ENCODE peak calls at places on chromosomes 12 and 14, in six cellular contexts. One of them, this sample, is unnamed.

GRCh38 chr12:22299294-22299912 is 35.1 kb downstream of the ST8SIA1 start:
- DNase-seq in lower leg skin: no peak
- DNase-seq in GM12865: no peak
- DNase-seq in uterus: no peak
- DNase-seq in neural progenitor cell: peak
- DNase-seq in fibroblast of the aortic adventitia: no peak
- DNase-seq in this sample: no peak

GRCh38 chr12:104376650-104377506 is 73.3 kb downstream of the EID3 start:
- DNase-seq in neural progenitor cell: peak
- DNase-seq in fibroblast of the aortic adventitia: no peak
- DNase-seq in lower leg skin: no peak
- DNase-seq in GM12865: no peak
- DNase-seq in uterus: no peak
- DNase-seq in this sample: no peak

GRCh38 chr12:111180830-111181726 is 187.8 kb downstream of the PHETA1 start:
- DNase-seq in GM12865: no peak
- DNase-seq in neural progenitor cell: no peak
- DNase-seq in uterus: peak
- DNase-seq in lower leg skin: peak
- DNase-seq in fibroblast of the aortic adventitia: peak
- DNase-seq in this sample: no peak

GRCh38 chr14:70168401-70168800 is 20.4 kb downstream of the SLC8A3 start:
- DNase-seq in fibroblast of the aortic adventitia: no peak
- DNase-seq in neural progenitor cell: no peak
- DNase-seq in uterus: no peak
- DNase-seq in lower leg skin: no peak
- DNase-seq in GM12865: no peak
- DNase-seq in this sample: no peak

GRCh38 chr14:97107070-97107469 is 309.9 kb downstream of the VRK1 start:
- DNase-seq in lower leg skin: no peak
- DNase-seq in uterus: no peak
- DNase-seq in fibroblast of the aortic adventitia: no peak
- DNase-seq in neural progenitor cell: no peak
- DNase-seq in GM12865: no peak
- DNase-seq in this sample: no peak

GRCh38 chr14:75702107-75702506 is 41.1 kb downstream of the TTLL5 start:
- DNase-seq in lower leg skin: no peak
- DNase-seq in GM12865: no peak
- DNase-seq in uterus: no peak
- DNase-seq in neural progenitor cell: no peak
- DNase-seq in fibroblast of the aortic adventitia: peak
- DNase-seq in this sample: no peak

GRCh38 chr14:104633276-104633861 is 28.8 kb upstream of the TMEM179 start:
- DNase-seq in lower leg skin: no peak
- DNase-seq in GM12865: no peak
- DNase-seq in neural progenitor cell: no peak
- DNase-seq in uterus: no peak
- DNase-seq in fibroblast of the aortic adventitia: no peak
- DNase-seq in this sample: no peak

GRCh38 chr14:99699071-99699760 is 15.1 kb downstream of the CYP46A1 start:
- DNase-seq in fibroblast of the aortic adventitia: no peak
- DNase-seq in lower leg skin: no peak
- DNase-seq in GM12865: no peak
- DNase-seq in uterus: no peak
- DNase-seq in neural progenitor cell: no peak
- DNase-seq in this sample: no peak

GRCh38 chr14:33737446-33737845 is 213.4 kb downstream of the EGLN3 start:
- DNase-seq in neural progenitor cell: no peak
- DNase-seq in lower leg skin: no peak
- DNase-seq in uterus: no peak
- DNase-seq in GM12865: no peak
- DNase-seq in fibroblast of the aortic adventitia: peak
- DNase-seq in this sample: no peak

GRCh38 chr12:530308-530707 is 70.6 kb downstream of the B4GALNT3 start:
- DNase-seq in uterus: no peak
- DNase-seq in lower leg skin: no peak
- DNase-seq in GM12865: no peak
- DNase-seq in neural progenitor cell: no peak
- DNase-seq in fibroblast of the aortic adventitia: no peak
- DNase-seq in this sample: no peak

GRCh38 chr12:33486058-33486457 is 46.4 kb upstream of the SYT10 start:
- DNase-seq in fibroblast of the aortic adventitia: no peak
- DNase-seq in lower leg skin: no peak
- DNase-seq in uterus: no peak
- DNase-seq in GM12865: no peak
- DNase-seq in neural progenitor cell: no peak
- DNase-seq in this sample: no peak

GRCh38 chr14:97218713-97219355 is 421.7 kb downstream of the VRK1 start:
- DNase-seq in neural progenitor cell: peak
- DNase-seq in GM12865: no peak
- DNase-seq in uterus: no peak
- DNase-seq in lower leg skin: no peak
- DNase-seq in fibroblast of the aortic adventitia: no peak
- DNase-seq in this sample: no peak

GRCh38 chr12:68259318-68259940 is 6.0 kb upstream of the IL22 start:
- DNase-seq in uterus: no peak
- DNase-seq in fibroblast of the aortic adventitia: peak
- DNase-seq in neural progenitor cell: no peak
- DNase-seq in GM12865: peak
- DNase-seq in lower leg skin: no peak
- DNase-seq in this sample: no peak

GRCh38 chr12:116331876-116332275 is 54.4 kb upstream of the MED13L start:
- DNase-seq in uterus: no peak
- DNase-seq in neural progenitor cell: no peak
- DNase-seq in GM12865: no peak
- DNase-seq in lower leg skin: no peak
- DNase-seq in fibroblast of the aortic adventitia: no peak
- DNase-seq in this sample: no peak

GRCh38 chr12:880656-881055 is 68.8 kb downstream of the RAD52 start:
- DNase-seq in lower leg skin: no peak
- DNase-seq in GM12865: no peak
- DNase-seq in fibroblast of the aortic adventitia: no peak
- DNase-seq in uterus: no peak
- DNase-seq in neural progenitor cell: no peak
- DNase-seq in this sample: no peak

GRCh38 chr12:15963271-15963670 is 52.1 kb downstream of the DERA start:
- DNase-seq in neural progenitor cell: no peak
- DNase-seq in fibroblast of the aortic adventitia: peak
- DNase-seq in lower leg skin: no peak
- DNase-seq in uterus: no peak
- DNase-seq in GM12865: no peak
- DNase-seq in this sample: no peak

GRCh38 chr14:54488646-54489317 is at the start of gene GMFB:
- DNase-seq in GM12865: peak
- DNase-seq in lower leg skin: peak
- DNase-seq in uterus: peak
- DNase-seq in neural progenitor cell: peak
- DNase-seq in fibroblast of the aortic adventitia: peak
- DNase-seq in this sample: peak
- H3K4me3 ChIP-seq in GM12865: peak
- H3K4me3 ChIP-seq in lower leg skin: peak
- H3K4me3 ChIP-seq in uterus: peak
- H3K4me3 ChIP-seq in neural progenitor cell: peak
- H3K4me3 ChIP-seq in fibroblast of the aortic adventitia: peak
- H3K4me3 ChIP-seq in this sample: peak

GRCh38 chr12:46470039-46470627 is 97.6 kb upstream of the SLC38A2 start:
- DNase-seq in neural progenitor cell: no peak
- DNase-seq in lower leg skin: no peak
- DNase-seq in uterus: no peak
- DNase-seq in GM12865: peak
- DNase-seq in fibroblast of the aortic adventitia: no peak
- DNase-seq in this sample: no peak
- H3K4me3 ChIP-seq in neural progenitor cell: no peak
- H3K4me3 ChIP-seq in lower leg skin: no peak
- H3K4me3 ChIP-seq in uterus: no peak
- H3K4me3 ChIP-seq in GM12865: no peak
- H3K4me3 ChIP-seq in fibroblast of the aortic adventitia: no peak
- H3K4me3 ChIP-seq in this sample: no peak

GRCh38 chr12:6363330-6364036 is 11.9 kb downstream of the SCNN1A start:
- DNase-seq in lower leg skin: peak
- DNase-seq in GM12865: peak
- DNase-seq in uterus: peak
- DNase-seq in neural progenitor cell: peak
- DNase-seq in fibroblast of the aortic adventitia: no peak
- DNase-seq in this sample: peak

GRCh38 chr12:6362383-6362782 is 13.0 kb downstream of the SCNN1A start:
- DNase-seq in fibroblast of the aortic adventitia: no peak
- DNase-seq in neural progenitor cell: no peak
- DNase-seq in uterus: no peak
- DNase-seq in GM12865: no peak
- DNase-seq in lower leg skin: no peak
- DNase-seq in this sample: no peak

GRCh38 chr12:6364037-6364360 is 11.4 kb downstream of the SCNN1A start:
- DNase-seq in uterus: no peak
- DNase-seq in lower leg skin: peak
- DNase-seq in fibroblast of the aortic adventitia: no peak
- DNase-seq in GM12865: no peak
- DNase-seq in neural progenitor cell: no peak
- DNase-seq in this sample: no peak

GRCh38 chr12:6361834-6362233 is 13.5 kb downstream of the SCNN1A start:
- DNase-seq in lower leg skin: peak
- DNase-seq in GM12865: no peak
- DNase-seq in fibroblast of the aortic adventitia: no peak
- DNase-seq in uterus: peak
- DNase-seq in neural progenitor cell: no peak
- DNase-seq in this sample: no peak

DNA sequence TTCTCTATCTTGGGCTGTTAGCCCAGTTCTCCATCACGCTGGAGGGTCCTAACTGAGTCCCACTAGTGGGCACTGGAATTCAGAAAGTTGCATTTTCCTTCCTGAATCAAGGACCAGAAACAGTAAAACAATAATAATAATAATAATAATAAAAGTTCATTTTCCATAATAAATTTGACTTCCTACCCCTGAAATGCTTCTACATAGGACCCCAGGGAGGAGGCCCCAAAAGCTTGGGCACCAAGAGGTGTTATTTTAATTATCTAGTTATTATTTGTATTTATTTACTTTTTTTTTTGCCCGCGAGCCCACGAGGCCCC is 12.4 kb downstream of the SCNN1A start:
- DNase-seq in GM12865: no peak
- DNase-seq in lower leg skin: no peak
- DNase-seq in neural progenitor cell: no peak
- DNase-seq in uterus: no peak
- DNase-seq in fibroblast of the aortic adventitia: no peak
- DNase-seq in this sample: no peak
- H3K4me3 ChIP-seq in GM12865: peak
- H3K4me3 ChIP-seq in lower leg skin: no peak
- H3K4me3 ChIP-seq in neural progenitor cell: peak
- H3K4me3 ChIP-seq in uterus: peak
- H3K4me3 ChIP-seq in fibroblast of the aortic adventitia: no peak
- H3K4me3 ChIP-seq in this sample: peak

GRCh38 chr12:109770104-109770860 is 56.7 kb downstream of the FAM222A start:
- DNase-seq in GM12865: no peak
- DNase-seq in uterus: no peak
- DNase-seq in neural progenitor cell: no peak
- DNase-seq in lower leg skin: no peak
- DNase-seq in fibroblast of the aortic adventitia: peak
- DNase-seq in this sample: no peak

GRCh38 chr12:109771746-109772621 is 58.4 kb downstream of the FAM222A start:
- DNase-seq in uterus: no peak
- DNase-seq in GM12865: no peak
- DNase-seq in lower leg skin: no peak
- DNase-seq in fibroblast of the aortic adventitia: no peak
- DNase-seq in neural progenitor cell: no peak
- DNase-seq in this sample: no peak

GRCh38 chr12:109773384-109774011 is 59.7 kb downstream of the TRPV4 start:
- DNase-seq in lower leg skin: no peak
- DNase-seq in GM12865: no peak
- DNase-seq in neural progenitor cell: no peak
- DNase-seq in uterus: no peak
- DNase-seq in fibroblast of the aortic adventitia: no peak
- DNase-seq in this sample: no peak

GRCh38 chr12:109770861-109771670 is 57.4 kb downstream of the FAM222A start:
- DNase-seq in GM12865: no peak
- DNase-seq in fibroblast of the aortic adventitia: no peak
- DNase-seq in uterus: no peak
- DNase-seq in lower leg skin: no peak
- DNase-seq in neural progenitor cell: no peak
- DNase-seq in this sample: no peak

GRCh38 chr12:109772622-109773321 is 59.1 kb downstream of the FAM222A start:
- DNase-seq in neural progenitor cell: no peak
- DNase-seq in GM12865: no peak
- DNase-seq in lower leg skin: no peak
- DNase-seq in fibroblast of the aortic adventitia: no peak
- DNase-seq in uterus: no peak
- DNase-seq in this sample: no peak
- H3K4me3 ChIP-seq in neural progenitor cell: no peak
- H3K4me3 ChIP-seq in GM12865: no peak
- H3K4me3 ChIP-seq in lower leg skin: no peak
- H3K4me3 ChIP-seq in fibroblast of the aortic adventitia: no peak
- H3K4me3 ChIP-seq in uterus: no peak
- H3K4me3 ChIP-seq in this sample: no peak

DNA sequence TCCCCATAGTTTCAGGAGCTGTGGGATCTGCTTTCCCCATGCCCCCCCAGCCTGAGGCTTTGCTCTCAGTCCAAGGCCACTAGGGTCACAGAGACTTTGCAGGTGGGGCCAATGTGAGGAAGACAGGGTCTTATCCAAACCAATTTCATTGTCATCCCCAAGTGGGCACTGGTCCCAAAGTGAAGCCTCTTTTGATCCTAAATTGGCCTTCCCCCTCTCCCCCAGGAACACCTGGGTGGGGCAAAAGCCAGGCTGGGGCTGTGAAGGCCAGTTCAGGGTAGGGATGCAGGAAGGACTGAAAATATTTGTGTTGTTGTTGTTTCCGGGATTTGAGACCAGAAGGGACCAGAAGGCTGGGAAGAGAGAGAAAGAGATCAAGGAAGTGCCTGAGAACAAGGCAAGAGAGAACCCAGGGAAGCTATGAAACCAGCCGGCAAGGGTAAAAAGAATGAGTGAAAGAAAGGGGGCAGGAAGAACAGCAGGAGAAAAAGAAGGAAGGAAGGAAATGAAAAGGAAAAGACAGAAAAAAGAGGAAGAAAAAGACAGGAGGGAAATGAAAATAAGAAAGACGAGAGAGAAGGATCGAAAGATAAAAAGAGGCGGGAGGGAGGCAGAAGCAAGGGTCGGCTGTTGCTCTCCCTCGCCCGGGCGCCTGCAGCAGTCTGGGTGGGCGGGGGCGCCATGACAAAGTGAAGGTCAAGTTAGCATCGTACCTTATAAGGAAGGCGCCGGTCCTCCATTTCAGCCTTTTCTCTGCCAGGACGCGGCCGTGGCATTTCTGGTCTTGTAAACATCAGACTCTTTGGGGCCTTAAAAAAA is 7.5 kb upstream of the HOXC11 start:
- DNase-seq in uterus: peak
- DNase-seq in lower leg skin: peak
- DNase-seq in neural progenitor cell: no peak
- DNase-seq in GM12865: no peak
- DNase-seq in fibroblast of the aortic adventitia: no peak
- DNase-seq in this sample: no peak
- H3K4me3 ChIP-seq in uterus: no peak
- H3K4me3 ChIP-seq in lower leg skin: no peak
- H3K4me3 ChIP-seq in neural progenitor cell: no peak
- H3K4me3 ChIP-seq in GM12865: no peak
- H3K4me3 ChIP-seq in fibroblast of the aortic adventitia: no peak
- H3K4me3 ChIP-seq in this sample: no peak

GRCh38 chr14:72389200-72389599 is 457.0 kb downstream of the RGS6 start:
- DNase-seq in lower leg skin: no peak
- DNase-seq in fibroblast of the aortic adventitia: no peak
- DNase-seq in uterus: no peak
- DNase-seq in neural progenitor cell: no peak
- DNase-seq in GM12865: no peak
- DNase-seq in this sample: no peak

GRCh38 chr14:72387727-72388126 is 455.5 kb downstream of the RGS6 start:
- DNase-seq in neural progenitor cell: no peak
- DNase-seq in lower leg skin: no peak
- DNase-seq in uterus: no peak
- DNase-seq in fibroblast of the aortic adventitia: no peak
- DNase-seq in GM12865: no peak
- DNase-seq in this sample: no peak

GRCh38 chr14:72383869-72384268 is 451.6 kb downstream of the RGS6 start:
- DNase-seq in lower leg skin: no peak
- DNase-seq in neural progenitor cell: no peak
- DNase-seq in fibroblast of the aortic adventitia: no peak
- DNase-seq in GM12865: no peak
- DNase-seq in uterus: no peak
- DNase-seq in this sample: no peak
- H3K4me3 ChIP-seq in lower leg skin: no peak
- H3K4me3 ChIP-seq in neural progenitor cell: no peak
- H3K4me3 ChIP-seq in fibroblast of the aortic adventitia: no peak
- H3K4me3 ChIP-seq in GM12865: peak
- H3K4me3 ChIP-seq in uterus: no peak
- H3K4me3 ChIP-seq in this sample: no peak

This sample was measured in effector memory CD4-positive, alpha-beta T cell.